ENCODE peak calls at places on chromosomes 4 and X, in ten cellular contexts. X, R, V, O, N, T, H, L, B and D are unnamed samples.

GRCh38 chrX:131741103-131741581 is 197.3 kb downstream of the OR13H1 start:
- DNase-seq in T (peak), B (peak), X (no peak), H (peak), R (no peak), V (peak), L (peak), N (peak), O (peak), D (no peak)

GRCh38 chr4:123889376-123889945 is 492.9 kb downstream of the SPRY1 start:
- DNase-seq in H (no peak), T (no peak), V (no peak), R (no peak), N (no peak), B (no peak), X (no peak), O (peak), L (no peak), D (no peak)

GRCh38 chr4:73765296-73765695 is 24.9 kb downstream of the CXCL8 start:
- DNase-seq in R (no peak), O (no peak), V (no peak), N (no peak), L (no peak), B (no peak), X (no peak), H (no peak), T (no peak), D (no peak)

GRCh38 chr4:138449938-138450337 is 207.8 kb upstream of the SLC7A11 start:
- DNase-seq in V (no peak), N (no peak), T (peak), L (no peak), H (no peak), R (no peak), B (no peak), X (no peak), O (peak), D (no peak)

GRCh38 chr4:41256740-41257256 is at the start of gene UCHL1:
- DNase-seq in B (peak), N (peak), V (no peak), X (no peak), R (peak), T (no peak), L (peak), O (peak), H (no peak), D (peak)

GRCh38 chr4:78656968-78657445 is 105.4 kb downstream of the ANXA3 start:
- DNase-seq in R (no peak), T (no peak), X (peak), V (no peak), O (no peak), N (peak), H (peak), L (no peak), B (no peak), D (peak)

GRCh38 chrX:50643525-50644137 is 170.4 kb downstream of the SHROOM4 start:
- DNase-seq in O (no peak), V (no peak), R (no peak), N (no peak), B (peak), L (no peak), T (no peak), X (no peak), H (no peak), D (no peak)

GRCh38 chr4:54102747-54103146 is 2.8 kb downstream of the GSX2 start:
- DNase-seq in T (no peak), X (no peak), R (no peak), H (no peak), O (no peak), N (no peak), B (no peak), L (no peak), V (no peak), D (no peak)

GRCh38 chr4:176584031-176584430 is 208.7 kb downstream of the VEGFC start:
- DNase-seq in B (no peak), N (no peak), H (no peak), R (no peak), L (no peak), O (no peak), V (no peak), T (no peak), X (no peak), D (no peak)

GRCh38 chrX:75155454-75155829 is 641 bp downstream of the ABCB7 start:
- DNase-seq in H (peak), N (peak), X (no peak), O (peak), V (no peak), B (no peak), T (no peak), L (no peak), R (peak), D (peak)

GRCh38 chr4:10619855-10620254 is 64.7 kb downstream of the CLNK start:
- DNase-seq in V (no peak), X (no peak), R (no peak), O (no peak), N (no peak), L (no peak), B (no peak), T (no peak), H (no peak), D (no peak)

GRCh38 chr4:76654796-76655195 is 219.8 kb downstream of the SHROOM3 start:
- DNase-seq in L (no peak), X (no peak), H (no peak), V (no peak), B (no peak), T (no peak), N (no peak), R (no peak), O (peak), D (no peak)

GRCh38 chr4:152613841-152614240 is 66.0 kb downstream of the TMEM154 start:
- DNase-seq in V (no peak), X (no peak), L (no peak), H (no peak), T (no peak), R (no peak), B (no peak), O (no peak), N (no peak), D (no peak)

GRCh38 chrX:323721-324628 is 5.4 kb upstream of the GTPBP6 start:
- DNase-seq in B (peak), L (no peak), V (no peak), O (peak), T (peak), R (no peak), H (no peak), N (peak), X (no peak), D (peak)

GRCh38 chr4:16582036-16582435 is 316.4 kb downstream of the LDB2 start:
- DNase-seq in O (no peak), R (no peak), T (no peak), V (no peak), H (no peak), N (no peak), L (no peak), B (no peak), X (no peak), D (no peak)

GRCh38 chrX:110156167-110156754 is 153.3 kb downstream of the TMEM164 start:
- DNase-seq in R (no peak), T (peak), L (no peak), O (peak), N (peak), V (no peak), B (no peak), X (no peak), H (peak), D (no peak)

GRCh38 chrX:18119856-18120255 is 100.8 kb downstream of the BEND2 start:
- DNase-seq in N (no peak), V (no peak), R (no peak), O (no peak), X (no peak), B (no peak), L (no peak), H (no peak), T (peak), D (no peak)

GRCh38 chr4:168981942-168982341 is 28.1 kb downstream of the CBR4 start:
- DNase-seq in N (no peak), T (no peak), O (no peak), B (no peak), X (no peak), V (no peak), L (no peak), H (no peak), R (no peak), D (no peak)

GRCh38 chr4:157013656-157014055 is 42.1 kb upstream of the PDGFC start:
- DNase-seq in X (no peak), V (no peak), H (no peak), T (no peak), R (no peak), B (no peak), L (no peak), O (no peak), N (no peak), D (no peak)

GRCh38 chrX:27336466-27337091 is 126.6 kb downstream of the PPP4R3C start:
- DNase-seq in T (peak), X (no peak), L (no peak), O (peak), V (no peak), H (no peak), R (peak), B (no peak), N (peak), D (peak)

GRCh38 chr4:163191999-163192398 is 25.3 kb upstream of the NAF1 start:
- DNase-seq in N (peak), X (no peak), V (no peak), B (no peak), R (no peak), T (peak), L (no peak), H (no peak), O (no peak), D (peak)

GRCh38 chr4:89196745-89197144 is 85.4 kb downstream of the TIGD2 start:
- DNase-seq in T (peak), B (no peak), O (peak), V (no peak), N (no peak), R (no peak), L (no peak), H (no peak), X (no peak), D (no peak)

GRCh38 chrX:103878466-103879151 is 46.6 kb upstream of the RAB9B start:
- DNase-seq in L (no peak), B (no peak), N (no peak), O (peak), T (peak), X (no peak), H (no peak), V (no peak), R (no peak), D (no peak)

GRCh38 chrX:77447339-77448149 is at the start of gene FGF16:
- DNase-seq in T (no peak), X (no peak), B (no peak), O (no peak), V (no peak), L (peak), N (no peak), H (no peak), R (peak), D (peak)

GRCh38 chrX:41085883-41086626 is 810 bp downstream of the USP9X start:
- DNase-seq in X (no peak), V (no peak), O (peak), R (peak), N (peak), T (peak), L (peak), H (peak), B (peak), D (peak)

GRCh38 chrX:27995611-27996010 is 14.4 kb upstream of the DCAF8L1 start:
- DNase-seq in L (no peak), X (no peak), B (no peak), N (no peak), V (no peak), T (no peak), R (no peak), O (no peak), H (no peak), D (no peak)

GRCh38 chr4:141346144-141346543 is 125.4 kb downstream of the ZNF330 start:
- DNase-seq in B (no peak), V (no peak), O (peak), N (peak), H (no peak), R (peak), T (peak), X (no peak), L (no peak), D (peak)

GRCh38 chr4:131085009-131085408 is 1989.1 kb downstream of the C4orf33 start:
- DNase-seq in V (no peak), N (no peak), B (no peak), L (no peak), O (no peak), H (no peak), R (no peak), T (no peak), X (no peak), D (no peak)

GRCh38 chrX:68822641-68823410 is 6.0 kb upstream of the EFNB1 start:
- DNase-seq in H (no peak), N (peak), V (no peak), L (peak), T (peak), B (peak), R (no peak), O (peak), X (no peak), D (peak)

GRCh38 chr4:48175328-48175727 is 41.3 kb upstream of the TXK start:
- DNase-seq in N (no peak), T (no peak), X (no peak), H (no peak), O (no peak), B (no peak), R (no peak), L (no peak), V (no peak), D (no peak)